ENCODE peak calls at places on chromosome 9, in six cellular contexts. A is activated CD8-positive, alpha-beta T cell treated with anti-CD3 and anti-CD28 coated beads, Interleukin-2, amount 10 ng/mL, durations not matched to agents 7 days and 5 days; C is NCI-H345; X is stimulated activated naive B cell treated with anti-CD40 and anti-IgM and Interleukin-4, amounts not matched to agents 10 μg/mL and 1 μg/mL and 100 μg/mL, for 72 hours; D is PC-9; B is NCI-H1092. P is an unnamed sample.

GRCh38 chr9:98335666-98336065 is 80.2 kb upstream of the TBC1D2 start:
- DNase-seq in A (no peak), C (no peak), X (no peak), D (no peak), B (no peak), P (no peak)

GRCh38 chr9:6229604-6230003 is 14.0 kb downstream of the IL33 start:
- DNase-seq in A (no peak), C (peak; percentile 48), X (no peak), D (no peak), B (peak; percentile 4), P (peak; percentile 61)

GRCh38 chr9:112881366-112881765 is 9.3 kb downstream of the SLC46A2 start:
- DNase-seq in A (no peak), C (no peak), X (no peak), D (peak; percentile 36), B (no peak), P (no peak)

GRCh38 chr9:21789541-21790037 is 12.8 kb upstream of the MTAP start:
- DNase-seq in A (peak; percentile 71), C (peak; percentile 64), X (peak; percentile 35), D (peak; percentile 80), B (peak; percentile 69), P (peak; percentile 81)

GRCh38 chr9:16258191-16258590 is 612.3 kb downstream of the BNC2 start:
- DNase-seq in A (no peak), C (no peak), X (no peak), D (no peak), B (no peak), P (no peak)

GRCh38 chr9:121309171-121309570 is 41.2 kb downstream of the GSN start:
- DNase-seq in A (no peak), C (no peak), X (no peak), D (no peak), B (no peak), P (no peak)

GRCh38 chr9:79687131-79687447 is 115.3 kb downstream of the TLE4 start:
- DNase-seq in A (peak; percentile 85), C (no peak), X (no peak), D (no peak), B (no peak), P (no peak)

GRCh38 chr9:93830606-93831005 is 124.5 kb downstream of the BARX1 start:
- DNase-seq in A (no peak), C (no peak), X (no peak), D (no peak), B (no peak), P (no peak)

GRCh38 chr9:110752766-110753165 is 84.2 kb downstream of the MUSK start:
- DNase-seq in A (no peak), C (no peak), X (no peak), D (peak; percentile 96), B (no peak), P (no peak)

GRCh38 chr9:32644698-32645097 is 9.2 kb upstream of the TAF1L start:
- DNase-seq in A (no peak), C (no peak), X (no peak), D (peak; percentile 50), B (no peak), P (no peak)

GRCh38 chr9:18438300-18438925 is 35.5 kb upstream of the ADAMTSL1 start:
- DNase-seq in A (no peak), C (no peak), X (no peak), D (no peak), B (peak; percentile 31), P (no peak)

GRCh38 chr9:96317335-96317980 is 15.5 kb upstream of the HSD17B3 start:
- DNase-seq in A (peak; percentile 43), C (peak; percentile 39), X (no peak), D (peak; percentile 43), B (no peak), P (peak; percentile 16)

GRCh38 chr9:123669355-123669754 is 260.6 kb downstream of the DENND1A start:
- DNase-seq in A (no peak), C (no peak), X (no peak), D (no peak), B (no peak), P (no peak)

GRCh38 chr9:104885818-104886709 is 41.9 kb downstream of the ABCA1 start:
- DNase-seq in A (no peak), C (no peak), X (no peak), D (no peak), B (no peak), P (no peak)

GRCh38 chr9:121768416-121769015 is 117.1 kb downstream of the DAB2IP start:
- DNase-seq in A (no peak), C (no peak), X (no peak), D (no peak), B (no peak), P (no peak)

GRCh38 chr9:113876806-113877236 is 712 bp downstream of the ZNF618 start:
- DNase-seq in A (no peak), C (peak; percentile 16), X (no peak), D (no peak), B (no peak), P (no peak)

GRCh38 chr9:33287087-33287490 is 3.2 kb upstream of the NFX1 start:
- DNase-seq in A (peak; percentile 76), C (peak; percentile 31), X (peak; percentile 35), D (peak; percentile 45), B (peak; percentile 28), P (peak; percentile 66)

GRCh38 chr9:7777776-7778175 is 21.8 kb downstream of the DMAC1 start:
- DNase-seq in A (no peak), C (peak; percentile 97), X (no peak), D (no peak), B (peak; percentile 97), P (peak; percentile 73)

GRCh38 chr9:110217656-110218099 is 9.7 kb upstream of the C9orf152 start:
- DNase-seq in A (peak; percentile 23), C (peak; percentile 41), X (no peak), D (no peak), B (no peak), P (peak; percentile 7)

GRCh38 chr9:91534374-91534773 is 110.7 kb upstream of the NFIL3 start:
- DNase-seq in A (no peak), C (no peak), X (no peak), D (no peak), B (no peak), P (no peak)

GRCh38 chr9:7058539-7058938 is 300.8 kb downstream of the KDM4C start:
- DNase-seq in A (no peak), C (no peak), X (no peak), D (no peak), B (no peak), P (no peak)

P was measured in NCI-H146.